ENCODE peak calls at places on chromosome 9, in four cellular contexts. X is upper lobe of right lung, D is OCI-LY7, F is tibial nerve. L is an unnamed sample.

GRCh38 chr9:72473474-72474241 is 47.8 kb upstream of the TMC1 start:
- DNase-seq in X (no peak), D (no peak), F (no peak), L (no peak)

GRCh38 chr9:113508111-113508749 is 44.7 kb downstream of the RGS3 start:
- DNase-seq in X (no peak), D (no peak), F (no peak), L (no peak)

GRCh38 chr9:15430920-15431844 is 8.5 kb downstream of the SNAPC3 start:
- DNase-seq in X (no peak), D (no peak), F (no peak), L (no peak)

GRCh38 chr9:16530669-16531461 is 339.6 kb downstream of the BNC2 start:
- DNase-seq in X (no peak), D (no peak), F (peak), L (no peak)

GRCh38 chr9:114777841-114778240 is 28.0 kb downstream of the TNFSF15 start:
- DNase-seq in X (no peak), D (no peak), F (no peak), L (no peak)

GRCh38 chr9:129164246-129164930 is 13.7 kb downstream of the IER5L start:
- DNase-seq in X (no peak), D (no peak), F (no peak), L (peak)

GRCh38 chr9:129267141-129267540 is 89.1 kb upstream of the IER5L start:
- DNase-seq in X (no peak), D (no peak), F (no peak), L (no peak)

GRCh38 chr9:90727498-90727897 is 74.1 kb upstream of the SYK start:
- DNase-seq in X (no peak), D (no peak), F (no peak), L (no peak)

GRCh38 chr9:132210472-132211145 is 48.8 kb downstream of the NTNG2 start:
- DNase-seq in X (no peak), D (no peak), F (no peak), L (no peak)

GRCh38 chr9:137085918-137086530 is 761 bp upstream of the MAN1B1 start:
- DNase-seq in X (no peak), D (peak), F (peak), L (peak)

GRCh38 chr9:122209451-122209850 is 19.3 kb downstream of the LHX6 start:
- DNase-seq in X (peak), D (no peak), F (no peak), L (no peak)

GRCh38 chr9:614421-614820 is 227.1 kb upstream of the DMRT1 start:
- DNase-seq in X (no peak), D (no peak), F (no peak), L (peak)

GRCh38 chr9:38680827-38681226 is 39.1 kb downstream of the FAM240B start:
- DNase-seq in X (no peak), D (no peak), F (no peak), L (no peak)

GRCh38 chr9:136665704-136666363 is 3.1 kb downstream of the EGFL7 start:
- DNase-seq in X (no peak), D (no peak), F (no peak), L (no peak)

GRCh38 chr9:128091571-128091970 is 23.5 kb downstream of the SLC25A25 start:
- DNase-seq in X (peak), D (no peak), F (no peak), L (no peak)

GRCh38 chr9:128094166-128094949 is 26.3 kb downstream of the SLC25A25 start:
- DNase-seq in X (peak), D (peak), F (peak), L (peak)

GRCh38 chr9:128091144-128091543 is 23.1 kb downstream of the SLC25A25 start:
- DNase-seq in X (peak), D (no peak), F (peak), L (peak)

GRCh38 chr9:128092199-128092977 is 24.4 kb downstream of the SLC25A25 start:
- DNase-seq in X (peak), D (no peak), F (no peak), L (no peak)

GRCh38 chr9:128093016-128093415 is 25.0 kb downstream of the SLC25A25 start:
- DNase-seq in X (no peak), D (no peak), F (no peak), L (no peak)
- H3K4me3 ChIP-seq in X (no peak), D (no peak), F (no peak), L (no peak)

DNA sequence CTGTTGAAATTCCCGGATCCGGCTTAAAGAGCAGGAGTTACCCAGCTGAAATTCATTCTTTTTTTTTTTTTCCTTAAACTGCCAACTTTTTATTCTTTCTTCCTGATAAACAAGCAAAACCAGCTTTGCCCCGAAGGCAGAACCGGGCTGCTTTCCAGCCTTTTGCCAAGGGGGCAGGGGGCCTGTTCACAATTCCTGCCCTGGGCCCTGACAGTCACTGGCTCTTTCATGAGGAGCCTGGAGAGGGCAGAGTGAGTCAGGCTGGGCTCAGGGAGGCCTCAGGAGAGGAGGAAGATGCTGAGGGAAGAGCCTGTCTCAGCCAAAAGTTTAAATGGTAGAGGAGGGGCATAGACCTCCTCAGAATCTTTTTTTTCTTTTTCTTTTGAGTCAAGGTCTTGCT is 4.8 kb downstream of the GLIPR2 start:
- DNase-seq in X (no peak), D (no peak), F (no peak), L (no peak)
- TF ChIP-seq CTCF in X (peak), D (peak), F (no peak), L (peak)

GRCh38 chr9:133952598-133953550 is 39.2 kb downstream of the VAV2 start:
- DNase-seq in X (no peak), D (no peak), F (no peak), L (no peak)
- H3K27ac ChIP-seq in X (no peak), D (no peak), F (no peak), L (no peak)

DNA sequence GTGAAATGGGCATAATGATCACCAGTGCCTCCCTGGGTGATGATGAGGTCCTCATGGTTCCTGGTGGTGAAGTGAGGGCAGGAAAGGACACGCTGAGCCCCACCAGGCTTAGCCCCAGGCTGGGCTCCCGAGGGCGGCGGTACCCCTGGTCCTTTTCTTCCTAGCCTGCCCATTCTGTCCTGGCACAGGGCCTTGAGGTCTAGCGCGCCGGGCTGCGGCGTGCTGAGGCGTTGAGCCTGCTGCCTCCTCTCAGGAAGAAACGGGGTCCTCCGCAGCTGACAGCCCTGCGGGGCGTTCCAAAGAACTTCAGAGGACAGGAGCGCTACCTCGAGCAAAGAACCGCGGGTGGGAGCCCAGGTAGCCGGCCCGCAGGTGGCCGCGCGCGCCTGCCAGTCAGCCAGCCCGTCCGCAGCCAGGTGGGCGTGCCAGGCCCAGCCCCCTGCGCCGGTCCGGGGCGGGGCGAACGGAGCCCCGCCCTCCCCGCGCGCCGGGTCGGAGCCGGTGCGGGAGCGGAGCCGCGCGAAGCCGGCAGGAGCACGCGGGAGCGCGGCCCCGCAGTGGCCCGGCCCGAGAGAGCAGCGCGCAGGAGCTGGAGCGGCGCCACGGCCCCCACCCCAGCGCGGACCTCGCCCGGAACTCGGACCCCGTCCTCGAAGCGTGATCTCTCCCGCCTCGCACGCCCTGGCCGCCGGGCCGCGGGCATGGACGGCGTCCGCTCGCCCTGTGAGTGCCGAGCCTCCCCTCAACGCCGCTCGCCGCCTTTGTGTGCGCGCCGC is at the start of gene WNK2:
- DNase-seq in X (no peak), D (peak), F (no peak), L (no peak)
- H3K4me3 ChIP-seq in X (peak), D (peak), F (peak), L (peak)